ENCODE peak calls at places on chromosomes 1 and 21, in four cellular contexts. One of them, this sample, is unnamed.

GRCh38 chr1:198686069-198686728 is 47.4 kb downstream of the PTPRC start:
- DNase-seq in fibroblast of the conjunctiva: peak
- DNase-seq in MCF 10A: peak
- DNase-seq in EH: peak
- DNase-seq in this sample: peak

GRCh38 chr1:157140068-157140588 is 1.9 kb upstream of the ETV3 start:
- DNase-seq in fibroblast of the conjunctiva: no peak
- DNase-seq in MCF 10A: no peak
- DNase-seq in EH: no peak
- DNase-seq in this sample: no peak

GRCh38 chr1:180358649-180359048 is 128.6 kb downstream of the LHX4 start:
- DNase-seq in fibroblast of the conjunctiva: no peak
- DNase-seq in EH: peak
- DNase-seq in MCF 10A: no peak
- DNase-seq in this sample: no peak

GRCh38 chr1:21200767-21201166 is 24.1 kb upstream of the EIF4G3 start:
- DNase-seq in MCF 10A: peak
- DNase-seq in fibroblast of the conjunctiva: no peak
- DNase-seq in EH: peak
- DNase-seq in this sample: no peak

GRCh38 chr21:45320261-45320990 is 32.7 kb upstream of the POFUT2 start:
- DNase-seq in fibroblast of the conjunctiva: no peak
- DNase-seq in EH: no peak
- DNase-seq in MCF 10A: no peak
- DNase-seq in this sample: no peak

GRCh38 chr1:116489231-116489697 is 81.6 kb downstream of the CD58 start:
- DNase-seq in MCF 10A: no peak
- DNase-seq in EH: no peak
- DNase-seq in fibroblast of the conjunctiva: no peak
- DNase-seq in this sample: no peak

GRCh38 chr21:32192291-32192690 is 86.6 kb downstream of the MIS18A start:
- DNase-seq in EH: no peak
- DNase-seq in fibroblast of the conjunctiva: no peak
- DNase-seq in MCF 10A: no peak
- DNase-seq in this sample: no peak

GRCh38 chr1:79364896-79365295 is 358.4 kb upstream of the ADGRL4 start:
- DNase-seq in EH: peak
- DNase-seq in MCF 10A: no peak
- DNase-seq in fibroblast of the conjunctiva: no peak
- DNase-seq in this sample: no peak

GRCh38 chr1:206510371-206510770 is 3.0 kb downstream of the RASSF5 start:
- DNase-seq in fibroblast of the conjunctiva: no peak
- DNase-seq in EH: no peak
- DNase-seq in MCF 10A: no peak
- DNase-seq in this sample: no peak

GRCh38 chr1:8217011-8217711 is 100.8 kb upstream of the SLC45A1 start:
- DNase-seq in MCF 10A: no peak
- DNase-seq in fibroblast of the conjunctiva: no peak
- DNase-seq in EH: peak
- DNase-seq in this sample: no peak

GRCh38 chr21:46001821-46002681 is 20.5 kb downstream of the COL6A1 start:
- DNase-seq in EH: no peak
- DNase-seq in fibroblast of the conjunctiva: no peak
- DNase-seq in MCF 10A: no peak
- DNase-seq in this sample: no peak

GRCh38 chr1:215883004-215883403 is 315.9 kb downstream of the KCTD3 start:
- DNase-seq in fibroblast of the conjunctiva: no peak
- DNase-seq in EH: no peak
- DNase-seq in MCF 10A: no peak
- DNase-seq in this sample: no peak

GRCh38 chr1:204466416-204467405 is 27.9 kb downstream of the PIK3C2B start:
- DNase-seq in MCF 10A: no peak
- DNase-seq in fibroblast of the conjunctiva: no peak
- DNase-seq in EH: peak
- DNase-seq in this sample: no peak

GRCh38 chr1:212606734-212607205 is 1.8 kb upstream of the ATF3 start:
- DNase-seq in EH: no peak
- DNase-seq in MCF 10A: peak
- DNase-seq in fibroblast of the conjunctiva: no peak
- DNase-seq in this sample: no peak

GRCh38 chr1:17475729-17476128 is 36.3 kb upstream of the RCC2 start:
- DNase-seq in fibroblast of the conjunctiva: peak
- DNase-seq in EH: peak
- DNase-seq in MCF 10A: peak
- DNase-seq in this sample: peak

GRCh38 chr1:58893257-58893869 is 109.5 kb upstream of the JUN start:
- DNase-seq in fibroblast of the conjunctiva: no peak
- DNase-seq in EH: no peak
- DNase-seq in MCF 10A: no peak
- DNase-seq in this sample: no peak

GRCh38 chr1:162131405-162132321 is 62.2 kb downstream of the NOS1AP start:
- DNase-seq in fibroblast of the conjunctiva: no peak
- DNase-seq in EH: no peak
- DNase-seq in MCF 10A: no peak
- DNase-seq in this sample: no peak

GRCh38 chr1:178530037-178530402 is 17.1 kb downstream of the TEX35 start:
- DNase-seq in fibroblast of the conjunctiva: no peak
- DNase-seq in EH: peak
- DNase-seq in MCF 10A: peak
- DNase-seq in this sample: peak

GRCh38 chr1:190344454-190344853 is 133.2 kb downstream of the BRINP3 start:
- DNase-seq in fibroblast of the conjunctiva: no peak
- DNase-seq in EH: no peak
- DNase-seq in MCF 10A: no peak
- DNase-seq in this sample: no peak

GRCh38 chr1:39892611-39893595 is 8.8 kb downstream of the MYCL start:
- DNase-seq in MCF 10A: peak
- DNase-seq in EH: peak
- DNase-seq in fibroblast of the conjunctiva: peak
- DNase-seq in this sample: no peak

GRCh38 chr1:43068911-43069310 is 103.2 kb downstream of the EBNA1BP2 start:
- DNase-seq in EH: no peak
- DNase-seq in MCF 10A: no peak
- DNase-seq in fibroblast of the conjunctiva: no peak
- DNase-seq in this sample: no peak

GRCh38 chr1:32200226-32201010 is at the start of gene CCDC28B:
- DNase-seq in EH: peak
- DNase-seq in fibroblast of the conjunctiva: no peak
- DNase-seq in MCF 10A: peak
- DNase-seq in this sample: no peak

GRCh38 chr1:65983500-65983899 is 190.8 kb downstream of the PDE4B start:
- DNase-seq in EH: no peak
- DNase-seq in fibroblast of the conjunctiva: no peak
- DNase-seq in MCF 10A: no peak
- DNase-seq in this sample: no peak

GRCh38 chr1:209808059-209808494 is 2.1 kb upstream of the IRF6 start:
- DNase-seq in MCF 10A: peak
- DNase-seq in fibroblast of the conjunctiva: peak
- DNase-seq in EH: peak
- DNase-seq in this sample: peak

GRCh38 chr1:222833484-222833883 is 18.6 kb downstream of the DISP1 start:
- DNase-seq in MCF 10A: no peak
- DNase-seq in fibroblast of the conjunctiva: no peak
- DNase-seq in EH: no peak
- DNase-seq in this sample: no peak

GRCh38 chr1:228236744-228237143 is 28.9 kb downstream of the OBSCN start:
- DNase-seq in EH: peak
- DNase-seq in MCF 10A: peak
- DNase-seq in fibroblast of the conjunctiva: no peak
- DNase-seq in this sample: peak

GRCh38 chr21:32834825-32835224 is 63.3 kb upstream of the PAXBP1 start:
- DNase-seq in EH: no peak
- DNase-seq in fibroblast of the conjunctiva: no peak
- DNase-seq in MCF 10A: no peak
- DNase-seq in this sample: no peak